ENCODE peak calls at places on chromosomes 1 and 21, in ten cellular contexts. X, N, D, Y, P, O, E, T, Q and G are unnamed samples.

GRCh38 chr1:213466578-213466977 is 415.5 kb downstream of the RPS6KC1 start:
- DNase-seq in X (no peak), N (no peak), D (no peak), Y (no peak), P (no peak), O (no peak), E (no peak), T (no peak), Q (no peak), G (no peak)

GRCh38 chr1:8600336-8600735 is 217.1 kb downstream of the RERE start:
- DNase-seq in X (no peak), N (no peak), D (no peak), Y (no peak), P (no peak), O (no peak), E (no peak), T (no peak), Q (no peak), G (no peak)

GRCh38 chr1:43975249-43975961 is 645 bp downstream of the ATP6V0B start:
- DNase-seq in X (peak), N (peak), D (peak), Y (no peak), P (no peak), O (peak), E (no peak), T (peak), Q (no peak), G (peak)

GRCh38 chr1:157241185-157241538 is 103.0 kb upstream of the ETV3 start:
- DNase-seq in X (no peak), N (no peak), D (no peak), Y (no peak), P (no peak), O (no peak), E (no peak), T (no peak), Q (no peak), G (no peak)

GRCh38 chr1:195768936-195769335 is 839.3 kb downstream of the KCNT2 start:
- DNase-seq in X (no peak), N (no peak), D (no peak), Y (peak), P (no peak), O (no peak), E (no peak), T (no peak), Q (no peak), G (no peak)

GRCh38 chr1:18088077-18088594 is 19.5 kb upstream of the IGSF21 start:
- DNase-seq in X (no peak), N (no peak), D (no peak), Y (no peak), P (no peak), O (no peak), E (no peak), T (no peak), Q (no peak), G (no peak)

GRCh38 chr1:200483491-200484143 is 73.8 kb upstream of the ZNF281 start:
- DNase-seq in X (no peak), N (no peak), D (peak), Y (peak), P (peak), O (no peak), E (no peak), T (no peak), Q (peak), G (no peak)

GRCh38 chr1:24169286-24169685 is 17.8 kb downstream of the IFNLR1 start:
- DNase-seq in X (no peak), N (no peak), D (no peak), Y (no peak), P (no peak), O (no peak), E (no peak), T (no peak), Q (no peak), G (no peak)

GRCh38 chr21:17611414-17612022 is 1.2 kb downstream of the BTG3 start:
- DNase-seq in X (peak), N (peak), D (peak), Y (peak), P (peak), O (peak), E (peak), T (peak), Q (peak), G (peak)

GRCh38 chr1:184296466-184297243 is 90.2 kb upstream of the C1orf21 start:
- DNase-seq in X (peak), N (peak), D (peak), Y (peak), P (peak), O (peak), E (no peak), T (peak), Q (no peak), G (peak)

GRCh38 chr21:29080454-29080930 is 7.0 kb upstream of the CCT8 start:
- DNase-seq in X (no peak), N (no peak), D (no peak), Y (peak), P (no peak), O (no peak), E (no peak), T (no peak), Q (no peak), G (no peak)

GRCh38 chr21:38691626-38692025 is 114.1 kb upstream of the ETS2 start:
- DNase-seq in X (no peak), N (no peak), D (no peak), Y (no peak), P (no peak), O (no peak), E (no peak), T (no peak), Q (no peak), G (no peak)

GRCh38 chr21:19529031-19529430 is 1125.4 kb upstream of the TMPRSS15 start:
- DNase-seq in X (no peak), N (no peak), D (no peak), Y (no peak), P (no peak), O (no peak), E (no peak), T (no peak), Q (no peak), G (no peak)

GRCh38 chr1:91884459-91885290 is 1.3 kb downstream of the TGFBR3 start:
- DNase-seq in X (peak), N (peak), D (peak), Y (peak), P (no peak), O (peak), E (no peak), T (peak), Q (no peak), G (peak)

GRCh38 chr1:22594396-22594795 is 31.1 kb downstream of the EPHA8 start:
- DNase-seq in X (no peak), N (no peak), D (no peak), Y (no peak), P (no peak), O (no peak), E (no peak), T (no peak), Q (no peak), G (peak)

GRCh38 chr1:99005537-99005942 is 879 bp upstream of the PLPPR5 start:
- DNase-seq in X (no peak), N (no peak), D (no peak), Y (no peak), P (no peak), O (no peak), E (no peak), T (no peak), Q (no peak), G (no peak)

GRCh38 chr1:99005142-99005491 is 456 bp upstream of the PLPPR5 start:
- DNase-seq in X (no peak), N (no peak), D (no peak), Y (no peak), P (no peak), O (no peak), E (no peak), T (no peak), Q (no peak), G (no peak)

GRCh38 chr1:99003911-99004269 is 771 bp downstream of the PLPPR5 start:
- DNase-seq in X (no peak), N (no peak), D (no peak), Y (no peak), P (no peak), O (no peak), E (no peak), T (no peak), Q (no peak), G (no peak)

GRCh38 chr1:99007366-99007765 is 2.7 kb upstream of the PLPPR5 start:
- DNase-seq in X (no peak), N (no peak), D (no peak), Y (no peak), P (no peak), O (no peak), E (no peak), T (no peak), Q (no peak), G (no peak)

DNA sequence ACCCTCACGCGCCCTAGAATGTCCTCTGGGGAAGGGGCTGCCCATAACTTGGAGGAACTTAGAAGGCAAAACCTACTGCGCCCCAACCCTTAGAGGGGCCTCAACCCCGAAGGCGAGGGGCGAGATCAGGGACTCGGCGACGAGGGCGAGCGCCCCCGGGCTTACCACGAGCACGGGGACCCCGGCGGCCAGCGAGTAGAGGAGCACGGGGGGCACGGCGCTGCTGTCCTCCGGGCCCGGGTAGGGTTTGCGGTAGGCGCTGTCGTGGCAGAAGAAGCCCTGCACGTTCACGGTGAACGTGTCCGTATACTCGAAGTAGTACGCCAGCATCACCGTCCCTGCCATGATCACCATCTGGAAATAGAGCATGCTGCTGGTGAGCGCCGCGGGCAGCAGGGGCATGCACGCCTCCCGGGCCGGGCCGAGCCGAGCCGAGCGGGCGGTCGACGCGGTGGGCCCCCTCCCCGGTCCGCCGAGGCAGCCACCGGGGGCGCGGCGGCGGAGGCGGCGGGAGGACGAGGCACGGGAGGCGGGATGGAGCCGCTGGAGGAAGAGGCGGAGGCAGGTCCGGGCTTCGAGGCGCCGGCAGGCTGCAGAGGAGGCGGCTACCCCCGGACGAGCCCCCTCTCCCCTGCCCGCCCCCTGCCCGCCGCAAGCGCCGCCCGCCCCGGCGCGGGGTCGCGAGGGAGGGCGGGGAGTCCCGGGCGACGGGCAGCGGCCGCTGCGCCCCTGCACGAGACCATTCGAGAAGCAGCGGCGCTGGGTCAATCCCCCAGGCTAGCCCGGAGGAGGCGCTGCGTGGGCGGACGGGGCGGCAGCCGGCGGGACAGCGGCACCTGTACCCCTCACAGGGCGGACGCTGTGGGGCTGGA is at the start of gene PLPPR5:
- DNase-seq in X (no peak), N (peak), D (no peak), Y (peak), P (no peak), O (no peak), E (no peak), T (no peak), Q (no peak), G (peak)
- H3K4me3 ChIP-seq in X (no peak), N (no peak), D (no peak), Y (peak), P (peak), O (peak), E (peak), T (no peak), Q (peak), G (peak)

DNA sequence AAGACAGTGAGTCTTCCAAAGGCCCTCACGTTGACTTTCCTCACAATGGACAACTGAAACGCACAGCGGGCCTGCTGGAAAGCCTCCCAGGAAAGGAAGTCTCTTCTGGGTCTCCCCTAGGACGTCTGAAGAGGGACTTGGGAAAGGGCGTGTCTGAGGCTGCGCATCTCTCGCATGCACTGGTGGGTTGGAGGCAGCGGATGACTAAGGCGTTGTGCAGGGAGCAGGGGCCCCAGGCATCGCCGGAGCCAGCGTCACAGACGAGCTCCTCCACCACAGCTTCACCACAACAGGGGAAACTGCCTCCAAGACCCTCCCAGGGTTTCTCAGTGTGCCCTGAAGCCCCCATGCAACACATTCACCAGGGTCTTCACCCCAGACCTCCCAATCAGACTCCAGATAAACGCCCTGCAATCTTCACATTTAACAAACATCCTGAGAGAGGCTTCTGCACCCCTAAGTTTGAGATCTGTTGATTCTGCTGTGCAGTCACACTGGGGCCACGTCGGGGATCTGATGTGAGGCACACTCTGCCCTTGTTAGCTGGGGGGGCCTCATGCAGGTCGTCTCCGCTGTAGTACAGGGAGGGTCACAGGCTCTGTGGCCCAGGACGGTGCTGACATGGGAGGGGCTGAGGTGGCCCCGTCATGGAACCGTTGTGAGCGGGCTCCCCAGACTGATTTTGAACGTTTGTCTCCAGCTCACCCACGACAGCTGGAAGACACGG is 7.0 kb upstream of the TFF1 start:
- DNase-seq in X (no peak), N (no peak), D (no peak), Y (no peak), P (no peak), O (no peak), E (no peak), T (no peak), Q (no peak), G (no peak)
- TF ChIP-seq POLR2A in X (no peak), N (no peak), D (no peak), Y (no peak), P (no peak), O (no peak), E (no peak), T (no peak), Q (no peak), G (no peak)

DNA sequence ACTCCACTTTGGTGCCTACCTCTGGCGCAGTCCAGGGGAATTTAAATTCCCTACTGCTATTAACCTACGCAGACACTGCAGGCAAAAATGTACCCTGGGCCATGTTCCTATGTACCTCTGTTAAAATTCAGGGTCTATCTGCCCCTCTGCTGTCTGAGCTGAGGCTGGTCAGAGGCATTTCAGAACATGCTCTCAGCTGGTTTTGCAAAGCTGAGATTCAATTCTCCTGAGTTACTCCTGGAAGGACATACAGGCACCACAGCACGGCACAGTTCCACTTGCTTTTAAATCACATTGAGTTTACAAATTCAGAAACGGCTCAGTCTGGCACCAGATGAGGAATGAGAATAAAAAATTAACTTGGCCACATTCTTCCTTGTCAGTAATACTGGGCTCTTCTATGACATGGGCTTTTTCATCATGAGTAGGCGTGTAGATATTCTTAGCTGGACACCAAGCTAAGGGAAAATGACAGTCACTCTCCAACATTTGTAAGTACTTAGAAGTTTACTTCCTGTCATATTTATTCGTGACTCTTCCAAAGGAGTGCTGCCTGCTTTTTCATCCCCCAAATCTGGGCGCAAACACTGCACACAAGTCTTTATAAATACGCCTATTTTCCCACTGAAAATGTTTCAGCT is 2.0 kb downstream of the C1orf198 start:
- DNase-seq in X (no peak), N (no peak), D (peak), Y (no peak), P (no peak), O (no peak), E (no peak), T (no peak), Q (no peak), G (no peak)
- H3K27ac ChIP-seq in X (no peak), N (peak), D (peak), Y (peak), P (peak), O (peak), E (peak), T (peak), Q (no peak), G (peak)

DNA sequence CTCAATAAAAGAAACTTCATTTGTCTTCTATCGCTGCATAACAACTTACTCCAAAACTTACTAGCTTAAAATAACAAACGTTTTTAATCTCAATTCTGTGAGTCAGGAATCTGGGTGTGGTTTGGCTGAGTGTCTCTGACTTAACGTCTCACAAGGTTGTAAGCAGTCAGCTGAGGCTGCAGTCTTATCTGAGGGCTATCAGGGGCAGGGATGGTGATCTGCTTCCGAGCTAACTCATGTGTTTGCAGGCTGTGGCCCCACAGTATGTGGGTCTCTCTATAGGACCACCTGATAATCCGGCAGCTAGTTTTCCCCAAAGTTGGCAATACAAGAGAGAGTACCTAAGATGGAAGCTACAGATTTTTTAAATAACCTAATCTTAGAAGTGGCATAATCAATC is 234.2 kb upstream of the FGGY start:
- DNase-seq in X (no peak), N (peak), D (peak), Y (peak), P (no peak), O (no peak), E (no peak), T (peak), Q (no peak), G (no peak)
- H3K4me3 ChIP-seq in X (no peak), N (no peak), D (no peak), Y (no peak), P (no peak), O (no peak), E (no peak), T (no peak), Q (no peak), G (no peak)

DNA sequence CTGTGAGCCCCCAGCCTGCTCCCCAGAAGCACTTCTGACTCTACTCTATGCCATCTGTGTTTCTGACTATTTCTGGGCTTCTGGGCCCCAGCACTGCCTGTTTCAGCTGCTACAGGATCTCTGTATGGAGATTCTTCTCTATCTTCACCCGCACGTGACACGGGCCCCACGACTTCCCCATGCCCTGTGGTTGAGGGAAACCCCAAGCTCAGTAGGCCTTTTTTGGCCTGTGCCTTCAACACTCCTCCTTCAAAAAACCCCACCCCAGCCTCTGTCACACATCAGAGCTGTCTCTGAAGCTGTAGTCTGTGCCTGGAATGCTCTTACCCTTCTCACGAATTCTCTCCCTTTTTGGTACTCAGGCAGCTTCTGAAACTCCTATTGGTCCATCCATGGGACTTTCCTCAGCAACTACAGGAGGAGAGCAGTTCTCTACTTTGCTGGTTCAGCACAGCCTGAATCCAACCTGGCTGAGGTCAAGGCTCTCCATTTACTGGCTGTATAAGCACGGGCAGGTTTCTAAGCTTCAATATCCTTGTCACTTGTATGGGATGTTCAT is 2.0 kb upstream of the NID1 start:
- DNase-seq in X (peak), N (no peak), D (peak), Y (no peak), P (peak), O (peak), E (no peak), T (peak), Q (no peak), G (peak)
- TF ChIP-seq POLR2A in X (no peak), N (no peak), D (no peak), Y (no peak), P (no peak), O (no peak), E (no peak), T (peak), Q (no peak), G (peak)

GRCh38 chr21:45048026-45048698 is 26.2 kb upstream of the ADARB1 start:
- DNase-seq in X (no peak), N (no peak), D (no peak), Y (no peak), P (no peak), O (no peak), E (no peak), T (no peak), Q (no peak), G (no peak)
- H3K27ac ChIP-seq in X (no peak), N (no peak), D (no peak), Y (peak), P (no peak), O (no peak), E (peak), T (no peak), Q (no peak), G (no peak)

GRCh38 chr1:228210684-228211083 is 2.8 kb downstream of the OBSCN start:
- DNase-seq in X (no peak), N (no peak), D (no peak), Y (no peak), P (no peak), O (no peak), E (no peak), T (no peak), Q (no peak), G (no peak)
- H3K4me3 ChIP-seq in X (no peak), N (no peak), D (no peak), Y (no peak), P (no peak), O (no peak), E (no peak), T (no peak), Q (no peak), G (no peak)

GRCh38 chr1:27154991-27155781 is at the start of gene SLC9A1:
- DNase-seq in X (peak), N (peak), D (peak), Y (peak), P (peak), O (peak), E (peak), T (peak), Q (peak), G (peak)
- TF ChIP-seq POLR2A in X (peak), N (peak), D (peak), Y (peak), P (peak), O (peak), E (no peak), T (peak), Q (peak), G (peak)

GRCh38 chr1:30872033-30872947 is 36.3 kb downstream of the SDC3 start:
- DNase-seq in X (no peak), N (no peak), D (no peak), Y (no peak), P (no peak), O (no peak), E (no peak), T (no peak), Q (no peak), G (no peak)
- H3K27ac ChIP-seq in X (no peak), N (no peak), D (no peak), Y (no peak), P (no peak), O (no peak), E (no peak), T (no peak), Q (no peak), G (no peak)

GRCh38 chr1:171911506-171911905 is 70.2 kb downstream of the DNM3 start:
- DNase-seq in X (no peak), N (no peak), D (no peak), Y (no peak), P (no peak), O (no peak), E (no peak), T (no peak), Q (no peak), G (no peak)

GRCh38 chr1:171916315-171916771 is 75.0 kb downstream of the DNM3 start:
- DNase-seq in X (no peak), N (no peak), D (no peak), Y (no peak), P (no peak), O (no peak), E (no peak), T (no peak), Q (no peak), G (no peak)

GRCh38 chr1:171912509-171913185 is 71.3 kb downstream of the DNM3 start:
- DNase-seq in X (no peak), N (no peak), D (no peak), Y (no peak), P (no peak), O (no peak), E (no peak), T (no peak), Q (peak), G (no peak)

GRCh38 chr1:171910786-171911185 is 69.5 kb downstream of the DNM3 start:
- DNase-seq in X (no peak), N (no peak), D (no peak), Y (no peak), P (no peak), O (no peak), E (no peak), T (no peak), Q (no peak), G (no peak)

GRCh38 chr1:171913385-171913784 is 72.1 kb downstream of the DNM3 start:
- DNase-seq in X (no peak), N (peak), D (peak), Y (no peak), P (no peak), O (peak), E (no peak), T (no peak), Q (peak), G (no peak)
- H3K4me3 ChIP-seq in X (no peak), N (no peak), D (no peak), Y (no peak), P (no peak), O (no peak), E (no peak), T (no peak), Q (no peak), G (no peak)